ENCODE peak calls at places on chromosomes 11 and 22, in four cellular contexts. One of them, this sample, is unnamed.

GRCh38 chr22:23166841-23167610 is 13.3 kb upstream of the BCR start:
- DNase-seq in epithelial cell of esophagus: no peak
- DNase-seq in activated naive CD8-positive, alpha-beta T cell treated with anti-CD3 and anti-CD28 coated beads for 36 hours: no peak
- DNase-seq in NCI-H2081: no peak
- DNase-seq in this sample: no peak

GRCh38 chr11:15976433-15977045 is 379.8 kb downstream of the SOX6 start:
- DNase-seq in epithelial cell of esophagus: peak
- DNase-seq in activated naive CD8-positive, alpha-beta T cell treated with anti-CD3 and anti-CD28 coated beads for 36 hours: no peak
- DNase-seq in NCI-H2081: no peak
- DNase-seq in this sample: no peak

GRCh38 chr11:57546869-57547518 is 9.6 kb downstream of the SMTNL1 start:
- DNase-seq in epithelial cell of esophagus: peak
- DNase-seq in activated naive CD8-positive, alpha-beta T cell treated with anti-CD3 and anti-CD28 coated beads for 36 hours: no peak
- DNase-seq in NCI-H2081: no peak
- DNase-seq in this sample: peak

GRCh38 chr11:72569966-72570892 is 104.0 kb downstream of the PDE2A start:
- DNase-seq in epithelial cell of esophagus: peak
- DNase-seq in activated naive CD8-positive, alpha-beta T cell treated with anti-CD3 and anti-CD28 coated beads for 36 hours: no peak
- DNase-seq in NCI-H2081: no peak
- DNase-seq in this sample: no peak

GRCh38 chr11:110003426-110003825 is 89.8 kb upstream of the ZC3H12C start:
- DNase-seq in epithelial cell of esophagus: peak
- DNase-seq in activated naive CD8-positive, alpha-beta T cell treated with anti-CD3 and anti-CD28 coated beads for 36 hours: no peak
- DNase-seq in NCI-H2081: no peak
- DNase-seq in this sample: peak

GRCh38 chr11:3736816-3737215 is 60.5 kb downstream of the NUP98 start:
- DNase-seq in epithelial cell of esophagus: no peak
- DNase-seq in activated naive CD8-positive, alpha-beta T cell treated with anti-CD3 and anti-CD28 coated beads for 36 hours: no peak
- DNase-seq in NCI-H2081: no peak
- DNase-seq in this sample: no peak

GRCh38 chr11:59510917-59511589 is at the start of gene OR4D9:
- DNase-seq in epithelial cell of esophagus: no peak
- DNase-seq in activated naive CD8-positive, alpha-beta T cell treated with anti-CD3 and anti-CD28 coated beads for 36 hours: no peak
- DNase-seq in NCI-H2081: no peak
- DNase-seq in this sample: no peak

GRCh38 chr22:29715240-29715639 is 4.6 kb upstream of the CABP7 start:
- DNase-seq in epithelial cell of esophagus: no peak
- DNase-seq in activated naive CD8-positive, alpha-beta T cell treated with anti-CD3 and anti-CD28 coated beads for 36 hours: no peak
- DNase-seq in NCI-H2081: no peak
- DNase-seq in this sample: peak

GRCh38 chr11:128093689-128094088 is 493.7 kb downstream of the ETS1 start:
- DNase-seq in epithelial cell of esophagus: no peak
- DNase-seq in activated naive CD8-positive, alpha-beta T cell treated with anti-CD3 and anti-CD28 coated beads for 36 hours: no peak
- DNase-seq in NCI-H2081: no peak
- DNase-seq in this sample: no peak

GRCh38 chr22:24510694-24511625 is 15.8 kb downstream of the UPB1 start:
- DNase-seq in epithelial cell of esophagus: peak
- DNase-seq in activated naive CD8-positive, alpha-beta T cell treated with anti-CD3 and anti-CD28 coated beads for 36 hours: no peak
- DNase-seq in NCI-H2081: no peak
- DNase-seq in this sample: no peak

GRCh38 chr11:64056861-64057260 is 21.1 kb downstream of the FLRT1 start:
- DNase-seq in epithelial cell of esophagus: no peak
- DNase-seq in activated naive CD8-positive, alpha-beta T cell treated with anti-CD3 and anti-CD28 coated beads for 36 hours: no peak
- DNase-seq in NCI-H2081: no peak
- DNase-seq in this sample: no peak

GRCh38 chr11:57341250-57341808 is 3.2 kb downstream of the P2RX3 start:
- DNase-seq in epithelial cell of esophagus: no peak
- DNase-seq in activated naive CD8-positive, alpha-beta T cell treated with anti-CD3 and anti-CD28 coated beads for 36 hours: no peak
- DNase-seq in NCI-H2081: no peak
- DNase-seq in this sample: no peak

GRCh38 chr11:60165946-60166345 is 16.9 kb downstream of the MS4A6A start:
- DNase-seq in epithelial cell of esophagus: peak
- DNase-seq in activated naive CD8-positive, alpha-beta T cell treated with anti-CD3 and anti-CD28 coated beads for 36 hours: no peak
- DNase-seq in NCI-H2081: no peak
- DNase-seq in this sample: no peak

GRCh38 chr11:19577849-19578619 is 134.6 kb upstream of the NAV2 start:
- DNase-seq in epithelial cell of esophagus: no peak
- DNase-seq in activated naive CD8-positive, alpha-beta T cell treated with anti-CD3 and anti-CD28 coated beads for 36 hours: no peak
- DNase-seq in NCI-H2081: peak
- DNase-seq in this sample: no peak

GRCh38 chr22:50027639-50028537 is 15.3 kb upstream of the IL17REL start:
- DNase-seq in epithelial cell of esophagus: peak
- DNase-seq in activated naive CD8-positive, alpha-beta T cell treated with anti-CD3 and anti-CD28 coated beads for 36 hours: no peak
- DNase-seq in NCI-H2081: no peak
- DNase-seq in this sample: peak

GRCh38 chr11:70398834-70399680 is 728 bp downstream of the CTTN start:
- DNase-seq in epithelial cell of esophagus: peak
- DNase-seq in activated naive CD8-positive, alpha-beta T cell treated with anti-CD3 and anti-CD28 coated beads for 36 hours: peak
- DNase-seq in NCI-H2081: no peak
- DNase-seq in this sample: peak

GRCh38 chr11:75114465-75114864 is 17.8 kb upstream of the OR2AT4 start:
- DNase-seq in epithelial cell of esophagus: no peak
- DNase-seq in activated naive CD8-positive, alpha-beta T cell treated with anti-CD3 and anti-CD28 coated beads for 36 hours: no peak
- DNase-seq in NCI-H2081: no peak
- DNase-seq in this sample: no peak

GRCh38 chr22:19361501-19362103 is 69.9 kb downstream of the HIRA start:
- DNase-seq in epithelial cell of esophagus: no peak
- DNase-seq in activated naive CD8-positive, alpha-beta T cell treated with anti-CD3 and anti-CD28 coated beads for 36 hours: no peak
- DNase-seq in NCI-H2081: no peak
- DNase-seq in this sample: peak

GRCh38 chr11:16879690-16880089 is 134.5 kb downstream of the PLEKHA7 start:
- DNase-seq in epithelial cell of esophagus: peak
- DNase-seq in activated naive CD8-positive, alpha-beta T cell treated with anti-CD3 and anti-CD28 coated beads for 36 hours: no peak
- DNase-seq in NCI-H2081: no peak
- DNase-seq in this sample: no peak

GRCh38 chr11:465896-466538 is 15.9 kb downstream of the PTDSS2 start:
- DNase-seq in epithelial cell of esophagus: peak
- DNase-seq in activated naive CD8-positive, alpha-beta T cell treated with anti-CD3 and anti-CD28 coated beads for 36 hours: no peak
- DNase-seq in NCI-H2081: no peak
- DNase-seq in this sample: peak

GRCh38 chr11:35846874-35847273 is 97.0 kb upstream of the LDLRAD3 start:
- DNase-seq in epithelial cell of esophagus: no peak
- DNase-seq in activated naive CD8-positive, alpha-beta T cell treated with anti-CD3 and anti-CD28 coated beads for 36 hours: no peak
- DNase-seq in NCI-H2081: no peak
- DNase-seq in this sample: no peak

GRCh38 chr11:124798991-124799383 is 1.2 kb downstream of the MSANTD2 start:
- DNase-seq in epithelial cell of esophagus: peak
- DNase-seq in activated naive CD8-positive, alpha-beta T cell treated with anti-CD3 and anti-CD28 coated beads for 36 hours: no peak
- DNase-seq in NCI-H2081: no peak
- DNase-seq in this sample: peak

GRCh38 chr11:12090061-12090572 is 20.3 kb upstream of the MICAL2 start:
- DNase-seq in epithelial cell of esophagus: peak
- DNase-seq in activated naive CD8-positive, alpha-beta T cell treated with anti-CD3 and anti-CD28 coated beads for 36 hours: no peak
- DNase-seq in NCI-H2081: no peak
- DNase-seq in this sample: peak

GRCh38 chr11:85182437-85183109 is 444.6 kb downstream of the DLG2 start:
- DNase-seq in epithelial cell of esophagus: peak
- DNase-seq in activated naive CD8-positive, alpha-beta T cell treated with anti-CD3 and anti-CD28 coated beads for 36 hours: no peak
- DNase-seq in NCI-H2081: peak
- DNase-seq in this sample: peak

GRCh38 chr22:19238900-19239299 is 52.6 kb downstream of the CLTCL1 start:
- DNase-seq in epithelial cell of esophagus: no peak
- DNase-seq in activated naive CD8-positive, alpha-beta T cell treated with anti-CD3 and anti-CD28 coated beads for 36 hours: no peak
- DNase-seq in NCI-H2081: no peak
- DNase-seq in this sample: no peak

This sample was measured in DMS53.